ENCODE peak calls at places on chromosome 16, in ten cellular contexts. N is esophagus squamous epithelium, I is ovary, T is tibial nerve, E is adrenal gland, H is uterus, S is esophagus muscularis mucosa, D is stomach, Z is body of pancreas, Q is endothelial cell of umbilical vein. P is an unnamed sample. For H3K36me3, the result is how much of the 10 kb centered on the place peaks cover.

GRCh38 chr16:74560912-74561311 is 46.0 kb downstream of the GLG1 start:
- DNase-seq in H (no peak), D (no peak), Q (no peak), S (no peak), E (no peak), I (no peak), Z (no peak), T (no peak), N (no peak), P (no peak)

GRCh38 chr16:12097523-12098428 is 121.2 kb downstream of the SNX29 start:
- DNase-seq in Q (no peak), E (peak), S (no peak), T (no peak), Z (no peak), H (peak), N (no peak), D (no peak), I (peak), P (peak)

GRCh38 chr16:86485746-86486145 is 24.6 kb upstream of the FOXF1 start:
- DNase-seq in H (no peak), N (no peak), Q (no peak), Z (no peak), D (no peak), I (no peak), E (no peak), S (no peak), T (no peak), P (no peak)

GRCh38 chr16:85674418-85674755 is 14.4 kb downstream of the GINS2 start:
- DNase-seq in D (no peak), E (no peak), S (no peak), T (no peak), I (no peak), Z (no peak), Q (no peak), N (no peak), H (no peak), P (no peak)

GRCh38 chr16:71406724-71407123 is 35.1 kb downstream of the TLE7 start:
- DNase-seq in S (no peak), I (no peak), E (no peak), N (no peak), H (no peak), T (no peak), Q (no peak), D (no peak), Z (no peak), P (no peak)

GRCh38 chr16:1772362-1772907 is at the start of gene EME2:
- DNase-seq in S (no peak), E (peak), T (no peak), Q (no peak), D (no peak), Z (no peak), H (no peak), N (no peak), I (no peak), P (no peak)

GRCh38 chr16:75025766-75026165 is 26.9 kb downstream of the ZNRF1 start:
- DNase-seq in T (no peak), N (no peak), E (no peak), Z (no peak), I (peak), Q (no peak), H (peak), D (no peak), S (no peak), P (no peak)

GRCh38 chr16:87736003-87736382 is 29.8 kb downstream of the KLHDC4 start:
- DNase-seq in N (no peak), Z (no peak), T (no peak), E (no peak), I (no peak), Q (no peak), D (no peak), S (no peak), H (no peak), P (no peak)

GRCh38 chr16:24609740-24610420 is 70.5 kb downstream of the RBBP6 start:
- DNase-seq in E (peak), Z (peak), D (peak), Q (peak), H (peak), T (peak), S (no peak), N (no peak), I (peak), P (peak)

GRCh38 chr16:46688657-46689491 is at the start of gene VPS35:
- DNase-seq in E (peak), N (peak), D (peak), S (peak), H (peak), I (peak), Z (peak), Q (peak), T (peak), P (peak)

GRCh38 chr16:24423332-24423731 is 116.0 kb upstream of the RBBP6 start:
- DNase-seq in S (no peak), H (no peak), Q (no peak), I (no peak), Z (no peak), E (no peak), D (no peak), T (no peak), N (no peak), P (no peak)

GRCh38 chr16:89922477-89922883 is 662 bp upstream of the TUBB3 start:
- DNase-seq in T (no peak), S (no peak), Q (peak), I (peak), H (peak), D (peak), N (peak), Z (peak), E (peak), P (no peak)

GRCh38 chr16:58011652-58012051 is 10.4 kb downstream of the USB1 start:
- DNase-seq in N (no peak), I (no peak), H (no peak), T (no peak), Z (no peak), D (no peak), E (no peak), S (no peak), Q (no peak), P (no peak)

GRCh38 chr16:67964477-67965131 is 3.8 kb downstream of the SLC12A4 start:
- DNase-seq in H (no peak), I (no peak), Q (no peak), E (no peak), D (no peak), T (no peak), S (no peak), N (no peak), Z (no peak), P (no peak)
- H3K36me3 ChIP-seq in H (under half), I (under half), Q (under half), E (under half), D (under half), T (under half), S (under half), N (under half), Z (under half), P (under half)

GRCh38 chr16:81595676-81596292 is 151.2 kb downstream of the CMIP start:
- DNase-seq in I (no peak), Q (peak), T (no peak), D (no peak), E (no peak), S (no peak), N (no peak), H (no peak), Z (no peak), P (no peak)

GRCh38 chr16:81600275-81600674 is 155.7 kb downstream of the CMIP start:
- DNase-seq in Q (peak), S (no peak), D (no peak), N (no peak), E (no peak), T (no peak), Z (no peak), I (no peak), H (no peak), P (peak)

GRCh38 chr16:81597079-81597658 is 152.6 kb downstream of the CMIP start:
- DNase-seq in I (no peak), Q (no peak), Z (no peak), T (no peak), H (no peak), E (no peak), N (no peak), S (no peak), D (no peak), P (no peak)

GRCh38 chr16:81599034-81599744 is 154.6 kb downstream of the CMIP start:
- DNase-seq in D (peak), T (no peak), N (no peak), E (no peak), Z (peak), H (no peak), S (no peak), I (no peak), Q (no peak), P (peak)

DNA sequence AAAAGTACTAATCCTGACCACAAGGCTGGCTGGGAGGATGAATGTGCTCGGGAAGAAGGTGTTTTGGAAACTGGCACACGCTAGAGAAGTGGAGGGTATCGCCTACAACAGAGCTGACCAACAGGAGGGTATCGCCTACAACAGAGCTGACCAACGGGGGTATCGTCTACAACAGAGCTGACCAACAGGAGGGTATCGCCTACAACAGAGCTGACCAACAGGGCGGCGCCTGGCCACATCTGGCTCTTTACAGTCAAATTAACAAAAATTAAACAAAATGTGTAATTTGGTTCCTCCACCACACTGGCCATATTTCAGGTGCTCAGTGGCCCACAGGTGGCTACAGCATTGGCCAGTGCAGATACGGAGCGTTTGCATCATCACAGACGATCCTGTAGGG is 153.5 kb downstream of the CMIP start:
- DNase-seq in Q (no peak), Z (no peak), N (no peak), H (no peak), E (no peak), D (no peak), T (no peak), I (no peak), S (no peak), P (no peak)
- TF ChIP-seq CTCF in Q (no peak), Z (no peak), N (no peak), H (no peak), E (no peak), D (no peak), T (no peak), I (no peak), S (no peak), P (no peak)

GRCh38 chr16:20789130-20789529 is 17.1 kb downstream of the ERI2 start:
- DNase-seq in I (no peak), Q (no peak), S (no peak), E (no peak), T (no peak), Z (no peak), H (no peak), D (no peak), N (no peak), P (no peak)
- TF ChIP-seq POLR2A in I (no peak), Q (no peak), S (no peak), E (no peak), T (no peak), Z (no peak), H (no peak), D (no peak), N (no peak), P (no peak)

DNA sequence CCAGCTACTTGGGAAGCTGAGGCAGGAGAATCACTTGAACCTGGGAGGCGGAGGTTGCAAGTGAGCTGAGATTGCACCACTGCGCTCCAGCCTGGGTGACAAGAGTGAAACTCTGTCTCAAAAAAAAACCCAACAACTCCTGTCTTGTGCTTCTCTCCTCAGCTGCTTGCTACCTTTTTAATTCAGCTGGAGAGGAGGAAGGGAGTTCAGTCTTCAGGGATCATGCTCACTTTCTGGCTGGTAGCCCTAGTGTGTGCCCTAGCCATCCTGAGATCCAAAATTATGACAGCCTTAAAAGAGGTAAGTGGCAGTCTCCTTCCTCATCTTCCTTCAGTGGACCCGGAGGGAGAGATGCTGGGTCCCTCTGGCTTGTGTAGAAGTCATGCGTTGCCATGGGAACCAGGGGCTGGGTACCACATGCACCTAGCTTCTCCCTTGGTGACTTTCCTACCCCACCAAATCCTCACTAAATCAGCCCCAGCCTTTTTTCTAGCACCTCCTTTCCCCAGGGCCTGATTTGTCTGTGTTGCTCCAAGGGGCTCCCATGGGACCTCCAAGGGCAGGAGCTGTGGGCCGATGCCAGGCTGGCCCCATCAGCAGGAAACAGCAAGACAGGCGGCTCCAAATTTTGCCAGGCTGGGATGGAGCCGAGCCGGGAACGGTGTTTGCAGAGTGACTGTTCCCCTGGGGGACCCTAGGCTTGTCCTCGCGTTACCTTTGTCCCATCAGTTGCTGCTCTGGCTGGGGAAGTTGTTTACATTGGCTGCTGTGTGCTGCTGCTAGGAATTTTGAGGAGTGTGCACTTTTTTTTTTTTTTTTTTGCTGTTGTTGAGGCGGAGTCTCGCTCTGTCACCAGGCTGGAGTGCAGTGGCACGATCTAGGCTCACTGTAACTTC is 65.2 kb downstream of the ABCC1 start:
- DNase-seq in I (peak), S (no peak), T (peak), H (peak), Z (peak), Q (peak), D (peak), N (no peak), E (peak), P (peak)
- H3K36me3 ChIP-seq in I (under half), S (half or more), T (under half), H (under half), Z (under half), Q (under half), D (half or more), N (half or more), E (under half), P (under half)

GRCh38 chr16:10951016-10951415 is 6.7 kb downstream of the CLEC16A start:
- DNase-seq in D (no peak), E (no peak), Q (no peak), I (no peak), S (no peak), N (no peak), Z (no peak), T (no peak), H (no peak), P (no peak)

GRCh38 chr16:10947211-10947787 is 2.9 kb downstream of the CLEC16A start:
- DNase-seq in H (no peak), Z (no peak), I (no peak), E (no peak), N (no peak), D (no peak), S (no peak), Q (no peak), T (no peak), P (no peak)

GRCh38 chr16:10946308-10946707 is 1.9 kb downstream of the CLEC16A start:
- DNase-seq in T (no peak), D (no peak), Q (no peak), H (no peak), N (no peak), Z (peak), S (no peak), I (no peak), E (no peak), P (no peak)

GRCh38 chr16:10950393-10950792 is 6.0 kb downstream of the CLEC16A start:
- DNase-seq in N (no peak), E (no peak), S (no peak), D (no peak), Z (no peak), Q (no peak), I (no peak), T (no peak), H (no peak), P (no peak)

DNA sequence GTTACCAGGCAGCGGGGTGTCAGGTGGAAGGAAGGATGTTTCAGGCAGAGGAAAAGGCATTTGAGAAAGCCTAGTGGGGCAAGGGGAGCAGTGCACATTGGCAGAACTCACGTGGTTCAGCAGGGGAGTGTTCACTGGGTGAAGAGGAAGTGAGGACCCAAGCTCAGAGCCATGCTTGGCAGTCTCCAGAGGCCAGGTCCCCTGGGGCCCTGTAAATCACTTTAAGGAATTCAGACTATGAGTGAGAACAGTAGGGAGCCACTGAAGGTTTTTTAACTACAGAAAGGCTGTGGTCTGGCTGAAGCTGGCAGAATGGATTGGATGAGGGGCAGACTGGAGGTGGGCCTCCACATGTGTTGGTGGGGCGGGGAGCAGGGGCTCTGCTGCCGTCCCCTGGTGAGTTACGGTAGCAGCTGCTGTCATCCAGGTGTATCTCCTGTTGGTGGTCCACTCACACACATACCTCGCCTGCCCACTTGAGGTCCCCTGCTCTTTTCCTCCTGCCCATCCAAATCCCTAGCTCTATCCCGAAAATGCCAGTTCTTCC is 5.1 kb downstream of the CLEC16A start:
- DNase-seq in I (no peak), D (no peak), Z (peak), N (no peak), T (no peak), E (no peak), Q (no peak), H (no peak), S (no peak), P (no peak)
- TF ChIP-seq CTCF in I (no peak), D (no peak), Z (no peak), N (no peak), T (no peak), E (no peak), Q (no peak), H (no peak), S (no peak), P (peak)

GRCh38 chr16:6605490-6605889 is 727.2 kb upstream of the RBFOX1 start:
- DNase-seq in S (no peak), I (no peak), T (no peak), H (no peak), Z (no peak), E (no peak), D (no peak), N (no peak), Q (no peak), P (peak)
- TF ChIP-seq POLR2A in S (no peak), I (no peak), T (no peak), H (no peak), Z (no peak), E (no peak), D (no peak), N (no peak), Q (no peak), P (no peak)

P was measured in prostate gland.